ENCODE peak calls at places on chromosome 20, in four cellular contexts. One of them, this sample, is unnamed.
A peak's percentile ranks its signal among the peaks of the same experiment; 100 is the strongest.

GRCh38 chr20:25295386-25296093 is 47.7 kb downstream of the PYGB start:
- DNase-seq in H9: peak; percentile 50
- DNase-seq in H1: no peak
- DNase-seq in mesenchymal stem cell: no peak
- DNase-seq in this sample: no peak

GRCh38 chr20:19888269-19888669 is 128.9 kb upstream of the NAA20 start:
- DNase-seq in H9: no peak
- DNase-seq in H1: no peak
- DNase-seq in mesenchymal stem cell: peak; percentile 70
- DNase-seq in this sample: no peak

GRCh38 chr20:36086767-36087166 is 67.8 kb upstream of the EPB41L1 start:
- DNase-seq in H9: no peak
- DNase-seq in H1: no peak
- DNase-seq in mesenchymal stem cell: no peak
- DNase-seq in this sample: no peak

GRCh38 chr20:10603971-10604864 is 69.6 kb downstream of the JAG1 start:
- DNase-seq in H9: no peak
- DNase-seq in H1: no peak
- DNase-seq in mesenchymal stem cell: peak; percentile 92
- DNase-seq in this sample: peak; percentile 70

GRCh38 chr20:622161-622560 is 12.1 kb upstream of the TCF15 start:
- DNase-seq in H9: no peak
- DNase-seq in H1: no peak
- DNase-seq in mesenchymal stem cell: no peak
- DNase-seq in this sample: no peak

GRCh38 chr20:48776306-48776705 is 51.5 kb downstream of the PREX1 start:
- DNase-seq in H9: no peak
- DNase-seq in H1: no peak
- DNase-seq in mesenchymal stem cell: peak; percentile 47
- DNase-seq in this sample: no peak

GRCh38 chr20:53899351-53900167 is 170.8 kb downstream of the BCAS1 start:
- DNase-seq in H9: no peak
- DNase-seq in H1: no peak
- DNase-seq in mesenchymal stem cell: peak; percentile 93
- DNase-seq in this sample: no peak

GRCh38 chr20:35311822-35312221 is 19.6 kb upstream of the FAM83C start:
- DNase-seq in H9: no peak
- DNase-seq in H1: no peak
- DNase-seq in mesenchymal stem cell: no peak
- DNase-seq in this sample: no peak

GRCh38 chr20:23971320-23971719 is 17.3 kb downstream of the GGTLC1 start:
- DNase-seq in H9: no peak
- DNase-seq in H1: no peak
- DNase-seq in mesenchymal stem cell: no peak
- DNase-seq in this sample: no peak

GRCh38 chr20:45400346-45401031 is 7.6 kb upstream of the DBNDD2 start:
- DNase-seq in H9: no peak
- DNase-seq in H1: no peak
- DNase-seq in mesenchymal stem cell: no peak
- DNase-seq in this sample: no peak

GRCh38 chr20:64077094-64077493 is 2.2 kb downstream of the RGS19 start:
- DNase-seq in H9: no peak
- DNase-seq in H1: no peak
- DNase-seq in mesenchymal stem cell: no peak
- DNase-seq in this sample: no peak

GRCh38 chr20:38501858-38502431 is 29.3 kb downstream of the RALGAPB start:
- DNase-seq in H9: no peak
- DNase-seq in H1: no peak
- DNase-seq in mesenchymal stem cell: no peak
- DNase-seq in this sample: no peak

GRCh38 chr20:23086056-23086551 is at the start of gene CD93:
- DNase-seq in H9: no peak
- DNase-seq in H1: no peak
- DNase-seq in mesenchymal stem cell: no peak
- DNase-seq in this sample: no peak

GRCh38 chr20:33995053-33995816 is 1.5 kb downstream of the RALY start:
- DNase-seq in H9: no peak
- DNase-seq in H1: no peak
- DNase-seq in mesenchymal stem cell: peak; percentile 27
- DNase-seq in this sample: no peak

DNA sequence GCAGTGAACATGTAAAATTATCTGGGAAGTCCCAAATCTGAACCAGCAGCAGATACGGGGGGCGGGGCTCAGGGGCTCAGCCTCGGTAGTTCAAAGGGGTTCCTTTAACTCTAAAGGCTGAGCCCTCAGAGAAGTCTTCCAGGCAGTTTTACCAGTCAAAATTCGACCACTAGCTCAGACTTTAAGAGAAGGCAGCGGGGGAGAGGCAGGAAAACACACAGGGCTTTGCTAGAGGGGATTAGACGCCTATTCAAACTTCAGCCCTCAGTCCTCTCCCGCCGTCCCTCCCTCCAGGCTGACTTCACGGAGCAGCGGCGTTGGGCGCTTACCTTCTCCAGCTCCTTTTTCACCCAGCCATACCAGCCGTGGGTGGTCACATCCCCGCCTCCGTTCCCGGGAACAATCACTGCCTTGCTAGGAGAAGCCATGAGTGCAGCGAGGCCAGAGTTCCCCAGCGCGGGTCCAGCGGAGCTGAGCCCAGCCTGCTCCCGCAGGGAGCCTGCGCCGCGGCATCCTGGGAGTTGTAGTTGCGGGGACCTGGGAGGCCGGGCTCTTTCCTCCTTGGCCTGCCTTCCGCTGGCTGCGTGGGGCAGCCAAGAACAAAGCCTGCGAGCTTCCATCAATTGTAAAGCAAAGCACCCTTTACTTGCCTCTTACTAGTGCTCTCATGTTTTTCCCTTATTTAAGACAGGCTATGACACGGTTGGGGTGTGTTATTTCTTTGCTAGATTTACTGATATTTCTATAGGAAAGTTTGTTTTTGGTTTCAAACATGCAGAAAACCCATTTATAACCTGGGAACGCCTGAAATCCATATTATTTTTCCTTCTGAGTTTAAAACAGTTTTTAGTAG is at the start of gene RBBP9:
- DNase-seq in H9: peak; percentile 90
- DNase-seq in H1: peak; percentile 71
- DNase-seq in mesenchymal stem cell: peak; percentile 81
- DNase-seq in this sample: peak; percentile 82
- H2BK15ac ChIP-seq in H9: no peak within 1 kb of the TSS
- H2BK15ac ChIP-seq in H1: no peak within 1 kb of the TSS
- H2BK15ac ChIP-seq in mesenchymal stem cell: no peak within 1 kb of the TSS
- H2BK15ac ChIP-seq in this sample: no peak within 1 kb of the TSS

GRCh38 chr20:14948416-14948815 is 611.0 kb upstream of the FLRT3 start:
- DNase-seq in H9: no peak
- DNase-seq in H1: no peak
- DNase-seq in mesenchymal stem cell: no peak
- DNase-seq in this sample: no peak
- H2BK12ac ChIP-seq in H9: no peak overlapping the region
- H2BK12ac ChIP-seq in H1: no peak overlapping the region
- H2BK12ac ChIP-seq in mesenchymal stem cell: no peak overlapping the region
- H2BK12ac ChIP-seq in this sample: no peak overlapping the region

GRCh38 chr20:17796096-17796563 is 96.4 kb downstream of the BANF2 start:
- DNase-seq in H9: no peak
- DNase-seq in H1: no peak
- DNase-seq in mesenchymal stem cell: peak; percentile 60
- DNase-seq in this sample: no peak

GRCh38 chr20:17795003-17795402 is 95.2 kb downstream of the BANF2 start:
- DNase-seq in H9: no peak
- DNase-seq in H1: no peak
- DNase-seq in mesenchymal stem cell: no peak
- DNase-seq in this sample: no peak

GRCh38 chr20:17794400-17794799 is 94.6 kb downstream of the BANF2 start:
- DNase-seq in H9: no peak
- DNase-seq in H1: no peak
- DNase-seq in mesenchymal stem cell: no peak
- DNase-seq in this sample: no peak

GRCh38 chr20:17795449-17796095 is 95.8 kb downstream of the BANF2 start:
- DNase-seq in H9: no peak
- DNase-seq in H1: no peak
- DNase-seq in mesenchymal stem cell: no peak
- DNase-seq in this sample: no peak

DNA sequence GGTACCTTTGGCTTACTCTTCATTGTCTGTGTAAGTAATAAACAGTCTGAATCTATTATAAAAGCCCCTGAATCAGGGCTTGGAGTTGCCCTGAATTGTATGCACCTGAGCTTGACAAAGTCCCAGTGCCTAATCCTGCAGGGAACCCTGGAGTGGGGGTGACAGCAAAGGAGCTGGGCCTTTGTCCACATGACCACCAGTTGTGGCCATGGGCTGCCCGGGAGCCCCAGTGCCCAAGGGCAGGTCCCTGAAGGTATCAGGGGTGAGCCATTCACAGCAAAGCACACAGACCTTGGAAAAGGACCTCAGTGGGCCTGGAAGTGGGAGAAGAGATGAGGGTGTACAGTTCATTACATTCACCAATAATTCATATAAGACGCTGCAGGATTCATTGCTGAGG is 94.2 kb downstream of the BANF2 start:
- DNase-seq in H9: no peak
- DNase-seq in H1: no peak
- DNase-seq in mesenchymal stem cell: no peak
- DNase-seq in this sample: no peak
- H3K79me1 ChIP-seq in H9: no peaks in the 10 kb centered on the region
- H3K79me1 ChIP-seq in H1: no peaks in the 10 kb centered on the region
- H3K79me1 ChIP-seq in mesenchymal stem cell: no peaks in the 10 kb centered on the region
- H3K79me1 ChIP-seq in this sample: no peaks in the 10 kb centered on the region

DNA sequence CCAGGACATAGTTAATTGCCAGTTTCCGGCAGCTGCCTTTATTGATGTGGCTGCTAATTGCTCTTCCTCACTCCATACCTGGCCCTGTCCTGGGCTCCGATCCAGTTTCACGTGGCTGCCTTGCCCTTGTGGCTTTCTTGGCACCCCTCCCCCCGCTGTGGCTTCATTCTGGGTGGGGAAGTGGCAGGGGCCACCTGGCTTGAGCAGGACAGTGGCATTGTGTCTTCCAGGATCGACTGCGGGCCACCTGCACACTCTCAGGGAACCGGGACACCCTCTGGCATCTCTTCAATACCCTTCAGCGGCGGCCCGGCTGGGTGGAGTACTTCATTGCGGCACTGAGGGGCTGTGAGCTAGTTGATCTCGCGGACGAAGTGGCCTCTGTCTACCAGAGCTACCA is 10.8 kb downstream of the MAVS start:
- DNase-seq in H9: no peak
- DNase-seq in H1: no peak
- DNase-seq in mesenchymal stem cell: no peak
- DNase-seq in this sample: no peak
- H2BK15ac ChIP-seq in H9: no peak overlapping the region
- H2BK15ac ChIP-seq in H1: no peak overlapping the region
- H2BK15ac ChIP-seq in mesenchymal stem cell: no peak overlapping the region
- H2BK15ac ChIP-seq in this sample: no peak overlapping the region

DNA sequence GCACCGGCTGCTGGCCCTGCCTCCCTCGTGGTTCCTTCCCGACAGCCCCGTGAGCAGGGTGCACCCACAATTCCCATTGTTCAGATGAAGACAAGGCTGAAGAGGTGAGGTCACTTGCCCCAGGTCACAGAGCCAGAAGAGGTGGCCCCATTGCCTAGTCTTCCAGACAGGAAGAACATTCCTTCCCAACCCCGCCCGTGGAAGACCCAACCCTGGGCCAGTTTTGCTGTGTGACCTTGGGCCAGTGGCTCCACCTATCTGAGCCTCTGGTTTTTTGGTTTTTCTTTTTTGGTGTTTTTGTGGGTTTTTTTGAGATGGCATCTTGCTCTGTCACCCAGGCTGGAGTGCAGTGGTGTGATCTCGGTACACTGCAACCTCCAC is 61.7 kb downstream of the RIPOR3 start:
- DNase-seq in H9: no peak
- DNase-seq in H1: no peak
- DNase-seq in mesenchymal stem cell: no peak
- DNase-seq in this sample: no peak
- H2BK12ac ChIP-seq in H9: no peak overlapping the region
- H2BK12ac ChIP-seq in H1: no peak overlapping the region
- H2BK12ac ChIP-seq in mesenchymal stem cell: no peak overlapping the region
- H2BK12ac ChIP-seq in this sample: peak overlapping the region; percentile 89

GRCh38 chr20:37317316-37317715 is 27.9 kb downstream of the MANBAL start:
- DNase-seq in H9: no peak
- DNase-seq in H1: no peak
- DNase-seq in mesenchymal stem cell: no peak
- DNase-seq in this sample: no peak
- H3K79me1 ChIP-seq in H9: no peaks in the 10 kb centered on the region
- H3K79me1 ChIP-seq in H1: peaks cover 3% of the 10 kb centered on the region
- H3K79me1 ChIP-seq in mesenchymal stem cell: peaks cover 26% of the 10 kb centered on the region
- H3K79me1 ChIP-seq in this sample: no peaks in the 10 kb centered on the region

This sample was measured in neuronal stem cell.